ENCODE peak calls at places on chromosomes 3 and 15, in nine cellular contexts. One of them, this sample, is unnamed. For H3K27me3, the result is how much of the 10 kb centered on the place peaks cover.

GRCh38 chr15:29403778-29404177 is 134.2 kb upstream of the NSMCE3 start:
- DNase-seq in suprapubic skin: no peak
- DNase-seq in fibroblast of lung: no peak
- DNase-seq in psoas muscle: no peak
- DNase-seq in lung: no peak
- DNase-seq in right lobe of liver: no peak
- DNase-seq in heart left ventricle: no peak
- DNase-seq in AG04450: no peak
- DNase-seq in foreskin keratinocyte: no peak
- DNase-seq in this sample: no peak

GRCh38 chr15:68256675-68257450 is 20.7 kb upstream of the FEM1B start:
- DNase-seq in suprapubic skin: peak
- DNase-seq in psoas muscle: peak
- DNase-seq in heart left ventricle: peak
- DNase-seq in right lobe of liver: peak
- DNase-seq in AG04450: no peak
- DNase-seq in fibroblast of lung: peak
- DNase-seq in foreskin keratinocyte: peak
- DNase-seq in lung: peak
- DNase-seq in this sample: no peak

GRCh38 chr3:59017617-59017984 is 32.2 kb downstream of the CFAP20DC start:
- DNase-seq in fibroblast of lung: no peak
- DNase-seq in psoas muscle: no peak
- DNase-seq in suprapubic skin: no peak
- DNase-seq in heart left ventricle: no peak
- DNase-seq in foreskin keratinocyte: peak
- DNase-seq in lung: no peak
- DNase-seq in right lobe of liver: peak
- DNase-seq in AG04450: no peak
- DNase-seq in this sample: no peak

GRCh38 chr15:92155941-92156340 is 237.7 kb upstream of the ST8SIA2 start:
- DNase-seq in fibroblast of lung: no peak
- DNase-seq in heart left ventricle: no peak
- DNase-seq in right lobe of liver: no peak
- DNase-seq in foreskin keratinocyte: no peak
- DNase-seq in suprapubic skin: no peak
- DNase-seq in AG04450: no peak
- DNase-seq in psoas muscle: no peak
- DNase-seq in lung: no peak
- DNase-seq in this sample: no peak

GRCh38 chr3:146334151-146334550 is 83.2 kb upstream of the PLSCR4 start:
- DNase-seq in right lobe of liver: no peak
- DNase-seq in psoas muscle: no peak
- DNase-seq in AG04450: no peak
- DNase-seq in heart left ventricle: peak
- DNase-seq in fibroblast of lung: peak
- DNase-seq in lung: no peak
- DNase-seq in foreskin keratinocyte: no peak
- DNase-seq in suprapubic skin: no peak
- DNase-seq in this sample: peak

GRCh38 chr3:179330438-179330837 is 7.6 kb downstream of the ZNF639 start:
- DNase-seq in suprapubic skin: no peak
- DNase-seq in lung: no peak
- DNase-seq in psoas muscle: no peak
- DNase-seq in heart left ventricle: no peak
- DNase-seq in AG04450: no peak
- DNase-seq in fibroblast of lung: no peak
- DNase-seq in foreskin keratinocyte: no peak
- DNase-seq in right lobe of liver: no peak
- DNase-seq in this sample: no peak

GRCh38 chr3:187066228-187066995 is 72.9 kb downstream of the RPL39L start:
- DNase-seq in right lobe of liver: no peak
- DNase-seq in suprapubic skin: no peak
- DNase-seq in fibroblast of lung: peak
- DNase-seq in heart left ventricle: no peak
- DNase-seq in lung: no peak
- DNase-seq in psoas muscle: no peak
- DNase-seq in AG04450: no peak
- DNase-seq in foreskin keratinocyte: peak
- DNase-seq in this sample: no peak

GRCh38 chr3:120025520-120025919 is 68.7 kb downstream of the GSK3B start:
- DNase-seq in heart left ventricle: no peak
- DNase-seq in AG04450: no peak
- DNase-seq in fibroblast of lung: peak
- DNase-seq in foreskin keratinocyte: peak
- DNase-seq in psoas muscle: no peak
- DNase-seq in lung: no peak
- DNase-seq in right lobe of liver: no peak
- DNase-seq in suprapubic skin: no peak
- DNase-seq in this sample: no peak

GRCh38 chr3:25556504-25556903 is 108.2 kb downstream of the TOP2B start:
- DNase-seq in foreskin keratinocyte: no peak
- DNase-seq in heart left ventricle: no peak
- DNase-seq in lung: no peak
- DNase-seq in right lobe of liver: no peak
- DNase-seq in AG04450: no peak
- DNase-seq in suprapubic skin: no peak
- DNase-seq in fibroblast of lung: no peak
- DNase-seq in psoas muscle: no peak
- DNase-seq in this sample: no peak

GRCh38 chr3:52108302-52109232 is 45.7 kb downstream of the POC1A start:
- DNase-seq in suprapubic skin: no peak
- DNase-seq in lung: no peak
- DNase-seq in fibroblast of lung: no peak
- DNase-seq in AG04450: no peak
- DNase-seq in foreskin keratinocyte: no peak
- DNase-seq in psoas muscle: peak
- DNase-seq in heart left ventricle: peak
- DNase-seq in right lobe of liver: no peak
- DNase-seq in this sample: no peak

GRCh38 chr3:108818404-108818803 is 4.2 kb upstream of the TRAT1 start:
- DNase-seq in AG04450: no peak
- DNase-seq in suprapubic skin: no peak
- DNase-seq in foreskin keratinocyte: peak
- DNase-seq in psoas muscle: no peak
- DNase-seq in right lobe of liver: no peak
- DNase-seq in heart left ventricle: no peak
- DNase-seq in lung: no peak
- DNase-seq in fibroblast of lung: peak
- DNase-seq in this sample: no peak

GRCh38 chr3:167116120-167116922 is 263.8 kb downstream of the ZBBX start:
- DNase-seq in suprapubic skin: no peak
- DNase-seq in AG04450: no peak
- DNase-seq in right lobe of liver: no peak
- DNase-seq in fibroblast of lung: no peak
- DNase-seq in lung: no peak
- DNase-seq in psoas muscle: peak
- DNase-seq in foreskin keratinocyte: no peak
- DNase-seq in heart left ventricle: no peak
- DNase-seq in this sample: no peak

GRCh38 chr3:145737952-145738351 is 423.0 kb downstream of the PLOD2 start:
- DNase-seq in AG04450: no peak
- DNase-seq in lung: no peak
- DNase-seq in right lobe of liver: no peak
- DNase-seq in heart left ventricle: no peak
- DNase-seq in foreskin keratinocyte: no peak
- DNase-seq in fibroblast of lung: no peak
- DNase-seq in psoas muscle: no peak
- DNase-seq in suprapubic skin: no peak
- DNase-seq in this sample: no peak

GRCh38 chr3:49422379-49423248 is at the start of gene AMT:
- DNase-seq in heart left ventricle: peak
- DNase-seq in fibroblast of lung: no peak
- DNase-seq in right lobe of liver: peak
- DNase-seq in lung: peak
- DNase-seq in foreskin keratinocyte: no peak
- DNase-seq in AG04450: no peak
- DNase-seq in psoas muscle: peak
- DNase-seq in suprapubic skin: no peak
- DNase-seq in this sample: no peak

GRCh38 chr15:50879016-50879415 is 29.5 kb upstream of the AP4E1 start:
- DNase-seq in right lobe of liver: no peak
- DNase-seq in psoas muscle: no peak
- DNase-seq in suprapubic skin: no peak
- DNase-seq in foreskin keratinocyte: no peak
- DNase-seq in heart left ventricle: no peak
- DNase-seq in AG04450: no peak
- DNase-seq in lung: no peak
- DNase-seq in fibroblast of lung: no peak
- DNase-seq in this sample: no peak

GRCh38 chr15:100879046-100879445 is 585 bp upstream of the ALDH1A3 start:
- DNase-seq in fibroblast of lung: peak
- DNase-seq in psoas muscle: no peak
- DNase-seq in AG04450: no peak
- DNase-seq in lung: no peak
- DNase-seq in right lobe of liver: no peak
- DNase-seq in suprapubic skin: peak
- DNase-seq in heart left ventricle: no peak
- DNase-seq in foreskin keratinocyte: no peak
- DNase-seq in this sample: no peak

GRCh38 chr3:194160158-194160557 is 24.2 kb downstream of the HES1 start:
- DNase-seq in suprapubic skin: no peak
- DNase-seq in heart left ventricle: no peak
- DNase-seq in AG04450: no peak
- DNase-seq in foreskin keratinocyte: no peak
- DNase-seq in psoas muscle: no peak
- DNase-seq in right lobe of liver: no peak
- DNase-seq in fibroblast of lung: no peak
- DNase-seq in lung: no peak
- DNase-seq in this sample: no peak
- H3K27me3 ChIP-seq in suprapubic skin: under half
- H3K27me3 ChIP-seq in heart left ventricle: under half
- H3K27me3 ChIP-seq in AG04450: under half
- H3K27me3 ChIP-seq in foreskin keratinocyte: under half
- H3K27me3 ChIP-seq in psoas muscle: under half
- H3K27me3 ChIP-seq in right lobe of liver: under half
- H3K27me3 ChIP-seq in fibroblast of lung: under half
- H3K27me3 ChIP-seq in lung: under half
- H3K27me3 ChIP-seq in this sample: under half

GRCh38 chr15:74123131-74123429 is 7.3 kb upstream of the ISLR2 start:
- DNase-seq in lung: no peak
- DNase-seq in AG04450: no peak
- DNase-seq in fibroblast of lung: no peak
- DNase-seq in heart left ventricle: no peak
- DNase-seq in suprapubic skin: no peak
- DNase-seq in psoas muscle: no peak
- DNase-seq in right lobe of liver: no peak
- DNase-seq in foreskin keratinocyte: no peak
- DNase-seq in this sample: no peak
- H3K27me3 ChIP-seq in lung: under half
- H3K27me3 ChIP-seq in AG04450: half or more
- H3K27me3 ChIP-seq in fibroblast of lung: under half
- H3K27me3 ChIP-seq in heart left ventricle: under half
- H3K27me3 ChIP-seq in suprapubic skin: half or more
- H3K27me3 ChIP-seq in psoas muscle: under half
- H3K27me3 ChIP-seq in right lobe of liver: under half
- H3K27me3 ChIP-seq in foreskin keratinocyte: half or more
- H3K27me3 ChIP-seq in this sample: half or more

GRCh38 chr15:73370151-73370550 is 1.4 kb upstream of the HCN4 start:
- DNase-seq in heart left ventricle: no peak
- DNase-seq in lung: no peak
- DNase-seq in AG04450: no peak
- DNase-seq in psoas muscle: no peak
- DNase-seq in fibroblast of lung: no peak
- DNase-seq in right lobe of liver: no peak
- DNase-seq in suprapubic skin: no peak
- DNase-seq in foreskin keratinocyte: no peak
- DNase-seq in this sample: no peak
- H3K27me3 ChIP-seq in heart left ventricle: under half
- H3K27me3 ChIP-seq in lung: under half
- H3K27me3 ChIP-seq in AG04450: under half
- H3K27me3 ChIP-seq in psoas muscle: under half
- H3K27me3 ChIP-seq in fibroblast of lung: under half
- H3K27me3 ChIP-seq in right lobe of liver: under half
- H3K27me3 ChIP-seq in suprapubic skin: half or more
- H3K27me3 ChIP-seq in foreskin keratinocyte: half or more
- H3K27me3 ChIP-seq in this sample: half or more

DNA sequence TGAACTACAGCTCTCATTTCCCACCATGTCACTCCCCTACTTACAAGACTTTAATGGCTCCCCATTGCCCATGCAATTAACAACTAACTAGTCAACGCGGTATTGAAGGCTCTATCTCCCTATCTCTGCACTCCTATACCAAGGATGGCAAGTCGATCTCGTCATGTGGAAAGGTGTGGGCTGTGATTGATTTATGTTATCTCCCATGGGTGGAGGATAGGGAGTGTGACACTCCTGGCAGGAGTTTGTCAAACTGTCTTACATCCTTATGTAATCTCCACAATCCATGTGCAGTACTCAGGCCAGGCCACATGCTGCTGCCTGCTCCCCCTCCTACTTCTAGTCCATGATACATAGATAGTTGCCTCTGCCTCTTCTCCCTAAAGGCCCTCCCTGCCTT is 3.2 kb upstream of the RORA start:
- DNase-seq in foreskin keratinocyte: no peak
- DNase-seq in lung: no peak
- DNase-seq in right lobe of liver: no peak
- DNase-seq in suprapubic skin: no peak
- DNase-seq in heart left ventricle: no peak
- DNase-seq in psoas muscle: no peak
- DNase-seq in AG04450: no peak
- DNase-seq in fibroblast of lung: no peak
- DNase-seq in this sample: no peak
- H3K27me3 ChIP-seq in foreskin keratinocyte: half or more
- H3K27me3 ChIP-seq in lung: under half
- H3K27me3 ChIP-seq in right lobe of liver: under half
- H3K27me3 ChIP-seq in suprapubic skin: under half
- H3K27me3 ChIP-seq in heart left ventricle: under half
- H3K27me3 ChIP-seq in psoas muscle: under half
- H3K27me3 ChIP-seq in AG04450: under half
- H3K27me3 ChIP-seq in fibroblast of lung: under half
- H3K27me3 ChIP-seq in this sample: under half